ENCODE peak calls at places on chromosomes 7 and 10, in seven cellular contexts. One of them, this sample, is unnamed.

GRCh38 chr7:39712746-39713145 is 89.4 kb downstream of the RALA start:
- DNase-seq in CD4-positive, alpha-beta T cell: no peak
- DNase-seq in HCEC 1CT: no peak
- DNase-seq in CD8-positive, alpha-beta memory T cell: no peak
- DNase-seq in HEK293T: no peak
- DNase-seq in progenitor cell of endocrine pancreas: no peak
- DNase-seq in GM10248: no peak
- DNase-seq in this sample: no peak

GRCh38 chr7:95715274-95715673 is 57.1 kb upstream of the DYNC1I1 start:
- DNase-seq in CD4-positive, alpha-beta T cell: no peak
- DNase-seq in HCEC 1CT: no peak
- DNase-seq in CD8-positive, alpha-beta memory T cell: no peak
- DNase-seq in HEK293T: no peak
- DNase-seq in progenitor cell of endocrine pancreas: no peak
- DNase-seq in GM10248: peak; percentile 29
- DNase-seq in this sample: no peak

GRCh38 chr10:63719174-63719856 is 198.1 kb downstream of the REEP3 start:
- DNase-seq in CD4-positive, alpha-beta T cell: no peak
- DNase-seq in HCEC 1CT: no peak
- DNase-seq in CD8-positive, alpha-beta memory T cell: no peak
- DNase-seq in HEK293T: no peak
- DNase-seq in progenitor cell of endocrine pancreas: no peak
- DNase-seq in GM10248: no peak
- DNase-seq in this sample: no peak

GRCh38 chr10:96541921-96542320 is 28.2 kb upstream of the TLL2 start:
- DNase-seq in CD4-positive, alpha-beta T cell: no peak
- DNase-seq in HCEC 1CT: no peak
- DNase-seq in CD8-positive, alpha-beta memory T cell: no peak
- DNase-seq in HEK293T: no peak
- DNase-seq in progenitor cell of endocrine pancreas: no peak
- DNase-seq in GM10248: no peak
- DNase-seq in this sample: no peak

GRCh38 chr10:100878291-100878910 is 34.4 kb upstream of the SLF2 start:
- DNase-seq in CD4-positive, alpha-beta T cell: peak; percentile 4
- DNase-seq in HCEC 1CT: peak; percentile 58
- DNase-seq in CD8-positive, alpha-beta memory T cell: no peak
- DNase-seq in HEK293T: peak; percentile 87
- DNase-seq in progenitor cell of endocrine pancreas: peak; percentile 43
- DNase-seq in GM10248: peak; percentile 68
- DNase-seq in this sample: no peak

GRCh38 chr7:140639366-140640053 is 1.1 kb downstream of the DENND2A start:
- DNase-seq in CD4-positive, alpha-beta T cell: no peak
- DNase-seq in HCEC 1CT: no peak
- DNase-seq in CD8-positive, alpha-beta memory T cell: no peak
- DNase-seq in HEK293T: no peak
- DNase-seq in progenitor cell of endocrine pancreas: no peak
- DNase-seq in GM10248: no peak
- DNase-seq in this sample: no peak

GRCh38 chr10:73810735-73811465 is 498 bp downstream of the NDST2 start:
- DNase-seq in CD4-positive, alpha-beta T cell: peak; percentile 58
- DNase-seq in HCEC 1CT: no peak
- DNase-seq in CD8-positive, alpha-beta memory T cell: peak; percentile 51
- DNase-seq in HEK293T: peak; percentile 30
- DNase-seq in progenitor cell of endocrine pancreas: peak; percentile 27
- DNase-seq in GM10248: peak; percentile 55
- DNase-seq in this sample: no peak

GRCh38 chr7:24158976-24159375 is 125.0 kb upstream of the NPY start:
- DNase-seq in CD4-positive, alpha-beta T cell: no peak
- DNase-seq in HCEC 1CT: no peak
- DNase-seq in CD8-positive, alpha-beta memory T cell: no peak
- DNase-seq in HEK293T: no peak
- DNase-seq in progenitor cell of endocrine pancreas: no peak
- DNase-seq in GM10248: no peak
- DNase-seq in this sample: no peak

GRCh38 chr10:57169597-57169996 is 808.5 kb upstream of the ZWINT start:
- DNase-seq in CD4-positive, alpha-beta T cell: no peak
- DNase-seq in HCEC 1CT: no peak
- DNase-seq in CD8-positive, alpha-beta memory T cell: no peak
- DNase-seq in HEK293T: no peak
- DNase-seq in progenitor cell of endocrine pancreas: no peak
- DNase-seq in GM10248: no peak
- DNase-seq in this sample: no peak

GRCh38 chr7:30459591-30460245 is 18.9 kb downstream of the NOD1 start:
- DNase-seq in CD4-positive, alpha-beta T cell: no peak
- DNase-seq in HCEC 1CT: peak; percentile 93
- DNase-seq in CD8-positive, alpha-beta memory T cell: no peak
- DNase-seq in HEK293T: no peak
- DNase-seq in progenitor cell of endocrine pancreas: no peak
- DNase-seq in GM10248: no peak
- DNase-seq in this sample: no peak

This sample was measured in RWPE2.